ENCODE peak calls at places on chromosomes 5 and 9, in four cellular contexts. V, A, L and B are unnamed samples.

GRCh38 chr5:140005145-140005591 is 37.9 kb downstream of the NRG2 start:
- DNase-seq in V (no peak), A (no peak), L (no peak), B (no peak)

GRCh38 chr5:144207875-144208444 is 37.3 kb downstream of the KCTD16 start:
- DNase-seq in V (no peak), A (no peak), L (no peak), B (no peak)

GRCh38 chr5:150440948-150441812 is 8.4 kb downstream of the RPS14 start:
- DNase-seq in V (no peak), A (no peak), L (no peak), B (no peak)

GRCh38 chr5:73160239-73160671 is 12.7 kb upstream of the TMEM174 start:
- DNase-seq in V (no peak), A (peak), L (peak), B (peak)

GRCh38 chr5:57862471-57863282 is 380.1 kb upstream of the ACTBL2 start:
- DNase-seq in V (no peak), A (peak), L (peak), B (no peak)

GRCh38 chr5:1735320-1735970 is 64.2 kb downstream of the MRPL36 start:
- DNase-seq in V (peak), A (no peak), L (no peak), B (peak)

GRCh38 chr9:91839926-91840464 is 110.0 kb downstream of the ROR2 start:
- DNase-seq in V (no peak), A (no peak), L (no peak), B (no peak)

GRCh38 chr5:9230355-9230754 is 315.5 kb downstream of the SEMA5A start:
- DNase-seq in V (no peak), A (no peak), L (no peak), B (no peak)

GRCh38 chr5:139342423-139342723 is 719 bp downstream of the PAIP2 start:
- DNase-seq in V (no peak), A (no peak), L (no peak), B (peak)

GRCh38 chr5:5560016-5560415 is 137.5 kb downstream of the ICE1 start:
- DNase-seq in V (no peak), A (no peak), L (no peak), B (no peak)

GRCh38 chr9:109520475-109521132 is 22.5 kb upstream of the PTPN3 start:
- DNase-seq in V (peak), A (peak), L (peak), B (peak)

GRCh38 chr9:36874921-36875320 is 159.1 kb downstream of the PAX5 start:
- DNase-seq in V (no peak), A (peak), L (peak), B (no peak)

GRCh38 chr5:176541338-176542134 is 4.3 kb upstream of the RNF44 start:
- DNase-seq in V (no peak), A (peak), L (peak), B (peak)